ENCODE peak calls at places on chromosomes 11 and 22, in four cellular contexts. X is brain microvascular endothelial cell, K is psoas muscle, J is thoracic aorta. Q is an unnamed sample.
A peak's percentile ranks its signal among the peaks of the same experiment; 100 is the strongest.

GRCh38 chr11:35357893-35358292 is 61.5 kb downstream of the SLC1A2 start:
- DNase-seq in K (no peak), J (no peak), X (no peak), Q (no peak)

GRCh38 chr11:15819679-15820286 is 536.6 kb downstream of the SOX6 start:
- DNase-seq in J (no peak), X (peak; percentile 40), K (peak; percentile 66), Q (peak; percentile 72)

GRCh38 chr11:131684111-131685060 is 314.0 kb downstream of the NTM start:
- DNase-seq in K (no peak), J (no peak), X (no peak), Q (no peak)

GRCh38 chr11:16966633-16967346 is 47.4 kb downstream of the PLEKHA7 start:
- DNase-seq in J (no peak), K (no peak), X (no peak), Q (no peak)

GRCh38 chr11:91296628-91297027 is 928.0 kb upstream of the FAT3 start:
- DNase-seq in J (no peak), X (no peak), K (no peak), Q (no peak)

GRCh38 chr11:107259826-107260225 is 197.8 kb downstream of the CWF19L2 start:
- DNase-seq in X (no peak), J (no peak), K (no peak), Q (no peak)

GRCh38 chr11:73257342-73258103 is 14.6 kb upstream of the P2RY6 start:
- DNase-seq in J (peak; percentile 61), K (peak; percentile 60), X (peak; percentile 79), Q (peak; percentile 68)

GRCh38 chr22:41289681-41290080 is 3.7 kb upstream of the RANGAP1 start:
- DNase-seq in K (no peak), X (no peak), J (no peak), Q (no peak)

GRCh38 chr22:35627267-35628041 is 10.3 kb upstream of the MB start:
- DNase-seq in J (peak; percentile 63), X (peak; percentile 85), K (peak; percentile 75), Q (peak; percentile 82)

GRCh38 chr22:45129703-45130524 is 33.8 kb upstream of the NUP50 start:
- DNase-seq in J (no peak), X (no peak), K (no peak), Q (no peak)

GRCh38 chr22:17563936-17564391 is 666 bp downstream of the SLC25A18 start:
- DNase-seq in X (no peak), K (peak; percentile 39), J (no peak), Q (no peak)

GRCh38 chr11:129374993-129375721 is 491 bp upstream of the BARX2 start:
- DNase-seq in X (no peak), J (no peak), K (peak; percentile 66), Q (no peak)

GRCh38 chr22:21593406-21594232 is 26.1 kb downstream of the UBE2L3 start:
- DNase-seq in K (no peak), X (no peak), J (no peak), Q (no peak)

GRCh38 chr22:21589415-21589814 is 21.9 kb downstream of the UBE2L3 start:
- DNase-seq in K (no peak), X (no peak), J (no peak), Q (no peak)

GRCh38 chr22:21591695-21592094 is 24.2 kb downstream of the UBE2L3 start:
- DNase-seq in K (peak; percentile 51), X (no peak), J (peak; percentile 18), Q (peak; percentile 70)

GRCh38 chr22:21592422-21592821 is 24.9 kb downstream of the UBE2L3 start:
- DNase-seq in X (no peak), K (no peak), J (no peak), Q (no peak)

GRCh38 chr22:21590809-21591641 is 23.5 kb downstream of the UBE2L3 start:
- DNase-seq in K (no peak), J (no peak), X (no peak), Q (no peak)
- H3K27ac ChIP-seq in K (peak overlapping the region; percentile 37), J (peak overlapping the region; percentile 55), X (no peak overlapping the region), Q (no peak overlapping the region)

GRCh38 chr11:27373392-27373791 is 10.4 kb upstream of the CCDC34 start:
- DNase-seq in K (no peak), X (no peak), J (no peak), Q (no peak)
- H3K4me3 ChIP-seq in K (no peak overlapping the region), X (no peak overlapping the region), J (no peak overlapping the region), Q (no peak overlapping the region)

GRCh38 chr22:30880847-30881246 is 87.7 kb downstream of the MORC2 start:
- DNase-seq in X (no peak), J (no peak), K (no peak), Q (no peak)
- H3K27ac ChIP-seq in X (no peak overlapping the region), J (no peak overlapping the region), K (no peak overlapping the region), Q (no peak overlapping the region)

GRCh38 chr11:74839971-74840370 is 91.3 kb downstream of the RNF169 start:
- DNase-seq in X (no peak), K (no peak), J (no peak), Q (no peak)

GRCh38 chr11:74838188-74838587 is 89.5 kb downstream of the RNF169 start:
- DNase-seq in X (no peak), K (no peak), J (no peak), Q (peak; percentile 5)

GRCh38 chr11:74842967-74843366 is 94.3 kb downstream of the RNF169 start:
- DNase-seq in X (no peak), J (no peak), K (no peak), Q (peak; percentile 18)

GRCh38 chr11:74839445-74839844 is 90.8 kb downstream of the RNF169 start:
- DNase-seq in X (no peak), K (no peak), J (no peak), Q (no peak)

DNA sequence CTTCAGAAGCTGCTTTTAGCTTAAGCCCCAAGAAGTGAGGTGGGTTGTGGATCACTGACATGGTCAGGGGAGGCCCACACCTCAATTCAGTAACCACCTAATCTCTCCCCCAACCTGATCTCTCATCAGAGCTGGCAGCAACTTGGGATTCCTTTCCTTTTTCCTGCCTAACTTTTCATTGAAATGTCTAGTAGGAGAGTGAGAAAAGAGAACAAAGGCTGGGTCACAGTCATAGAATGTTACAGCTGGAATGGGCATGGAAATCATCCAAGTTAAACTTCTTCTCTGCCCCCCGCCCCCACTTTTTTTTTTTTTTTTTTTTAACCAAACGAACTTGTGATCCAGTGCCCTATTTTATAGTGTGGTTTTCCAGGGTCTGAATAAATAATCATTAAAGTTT is 91.8 kb downstream of the RNF169 start:
- DNase-seq in K (no peak), X (no peak), J (no peak), Q (no peak)
- H3K4me3 ChIP-seq in K (no peak overlapping the region), X (no peak overlapping the region), J (no peak overlapping the region), Q (no peak overlapping the region)

DNA sequence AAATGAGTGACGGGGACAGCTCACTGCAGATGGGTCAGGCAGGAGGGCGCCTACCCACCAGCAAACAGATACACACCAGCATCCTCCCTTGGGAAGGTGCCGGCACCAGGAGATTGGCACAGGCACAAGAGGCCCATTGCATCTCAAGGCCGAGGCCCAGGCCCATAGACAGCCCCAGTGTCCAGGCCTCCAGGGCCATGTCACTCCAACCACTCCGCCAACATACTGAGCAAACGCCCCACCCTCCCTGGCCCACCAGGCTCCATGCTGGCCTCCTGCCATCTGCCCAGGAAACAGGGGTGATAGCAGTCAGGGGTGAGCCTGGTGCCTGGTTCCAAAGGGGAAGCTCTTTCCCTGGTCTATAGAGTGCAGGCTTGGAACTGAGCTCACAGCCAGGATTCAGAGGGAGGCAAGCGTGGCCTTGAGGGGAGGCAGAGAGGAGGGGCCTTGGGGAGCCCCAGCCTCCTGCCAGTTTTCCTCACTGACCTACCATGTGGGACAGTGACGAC is 34.7 kb downstream of the PISD start:
- DNase-seq in K (no peak), J (no peak), X (no peak), Q (no peak)
- H3K27ac ChIP-seq in K (peak overlapping the region; percentile 50), J (no peak overlapping the region), X (no peak overlapping the region), Q (no peak overlapping the region)

GRCh38 chr11:79390477-79390876 is 50.4 kb downstream of the TENM4 start:
- DNase-seq in K (no peak), X (no peak), J (no peak), Q (no peak)
- H3K4me3 ChIP-seq in K (no peak overlapping the region), X (no peak overlapping the region), J (no peak overlapping the region), Q (no peak overlapping the region)